ENCODE peak calls at places on chromosomes 12 and 14, in ten cellular contexts. D is CD8-positive, alpha-beta T cell; C is AG10803; S is ovary; L is stomach; H is AG04450; K is BJ; B is astrocyte; I is endothelial cell; P is type B pancreatic cell. A is an unnamed sample.

GRCh38 chr12:131592972-131593371 is 117.9 kb upstream of the SFSWAP start:
- DNase-seq in D (no peak), C (no peak), S (no peak), L (no peak), H (no peak), K (no peak), B (no peak), I (no peak), P (no peak), A (peak; percentile 0)

GRCh38 chr12:72264548-72265175 is 7.5 kb upstream of the TRHDE start:
- DNase-seq in D (no peak), C (no peak), S (no peak), L (no peak), H (no peak), K (no peak), B (no peak), I (no peak), P (no peak), A (no peak)

GRCh38 chr12:128613821-128614220 is 209.9 kb downstream of the SLC15A4 start:
- DNase-seq in D (no peak), C (no peak), S (no peak), L (no peak), H (no peak), K (no peak), B (no peak), I (no peak), P (no peak), A (no peak)

GRCh38 chr12:40152783-40153383 is 47.0 kb upstream of the SLC2A13 start:
- DNase-seq in D (peak; percentile 8), C (peak; percentile 43), S (no peak), L (peak; percentile 50), H (peak; percentile 6), K (peak; percentile 5), B (peak; percentile 1), I (peak; percentile 40), P (no peak), A (peak; percentile 64)

GRCh38 chr14:47539065-47539464 is 136.3 kb downstream of the MDGA2 start:
- DNase-seq in D (no peak), C (no peak), S (no peak), L (no peak), H (no peak), K (no peak), B (no peak), I (peak; percentile 6), P (no peak), A (peak; percentile 16)

GRCh38 chr12:27162229-27162537 is 79.8 kb upstream of the C12orf71 start:
- DNase-seq in D (no peak), C (no peak), S (no peak), L (no peak), H (no peak), K (no peak), B (no peak), I (no peak), P (no peak), A (no peak)

GRCh38 chr14:49549881-49550280 is 36.3 kb downstream of the RPS29 start:
- DNase-seq in D (no peak), C (peak; percentile 34), S (no peak), L (no peak), H (no peak), K (peak; percentile 9), B (peak; percentile 18), I (no peak), P (no peak), A (no peak)

GRCh38 chr14:23539209-23539866 is 12.2 kb downstream of the ZFHX2 start:
- DNase-seq in D (no peak), C (no peak), S (no peak), L (no peak), H (no peak), K (no peak), B (no peak), I (peak; percentile 71), P (no peak), A (peak; percentile 70)

GRCh38 chr12:118060301-118061010 is 523 bp downstream of the WSB2 start:
- DNase-seq in D (no peak), C (peak; percentile 23), S (peak; percentile 53), L (peak; percentile 63), H (no peak), K (no peak), B (no peak), I (peak; percentile 45), P (peak; percentile 70), A (peak; percentile 50)

GRCh38 chr14:23414906-23415820 is 7.1 kb upstream of the MYH6 start:
- DNase-seq in D (no peak), C (no peak), S (no peak), L (no peak), H (no peak), K (no peak), B (no peak), I (no peak), P (no peak), A (no peak)

GRCh38 chr12:18222699-18223098 is 38.6 kb upstream of the PIK3C2G start:
- DNase-seq in D (no peak), C (no peak), S (no peak), L (no peak), H (no peak), K (no peak), B (no peak), I (no peak), P (no peak), A (no peak)

GRCh38 chr12:18221726-18222125 is 39.6 kb upstream of the PIK3C2G start:
- DNase-seq in D (no peak), C (no peak), S (no peak), L (no peak), H (no peak), K (no peak), B (no peak), I (no peak), P (no peak), A (no peak)

GRCh38 chr12:18224745-18225144 is 36.6 kb upstream of the PIK3C2G start:
- DNase-seq in D (no peak), C (peak; percentile 48), S (no peak), L (no peak), H (no peak), K (no peak), B (peak; percentile 27), I (no peak), P (no peak), A (no peak)
- TF ChIP-seq CTCF in D (no peak), C (peak; percentile 69), S (no peak), L (peak; percentile 15), H (peak; percentile 52), K (peak; percentile 21), B (peak; percentile 48), I (peak; percentile 23), P (peak; percentile 73), A (peak; percentile 31)

GRCh38 chr12:80617733-80618132 is 89.7 kb upstream of the MYF6 start:
- DNase-seq in D (no peak), C (no peak), S (no peak), L (no peak), H (no peak), K (no peak), B (no peak), I (no peak), P (no peak), A (no peak)

GRCh38 chr12:80620281-80620680 is 87.2 kb upstream of the MYF6 start:
- DNase-seq in D (no peak), C (no peak), S (no peak), L (no peak), H (no peak), K (no peak), B (no peak), I (no peak), P (no peak), A (no peak)

GRCh38 chr12:80625901-80626300 is 81.5 kb upstream of the MYF6 start:
- DNase-seq in D (no peak), C (peak; percentile 4), S (no peak), L (no peak), H (no peak), K (no peak), B (no peak), I (no peak), P (no peak), A (no peak)

GRCh38 chr12:80624986-80625530 is 82.4 kb upstream of the MYF6 start:
- DNase-seq in D (no peak), C (no peak), S (no peak), L (no peak), H (no peak), K (no peak), B (no peak), I (no peak), P (no peak), A (no peak)

GRCh38 chr12:80622271-80622670 is 85.2 kb upstream of the MYF6 start:
- DNase-seq in D (no peak), C (peak; percentile 2), S (no peak), L (no peak), H (no peak), K (no peak), B (no peak), I (no peak), P (no peak), A (no peak)
- TF ChIP-seq CTCF in D (no peak), C (peak; percentile 26), S (no peak), L (no peak), H (peak; percentile 25), K (no peak), B (peak; percentile 21), I (no peak), P (peak; percentile 17), A (no peak)

GRCh38 chr12:112013601-112014402 is 576 bp downstream of the ERP29 start:
- DNase-seq in D (peak; percentile 51), C (peak; percentile 67), S (peak; percentile 26), L (peak; percentile 73), H (no peak), K (no peak), B (peak; percentile 70), I (peak; percentile 56), P (peak; percentile 75), A (peak; percentile 76)
- TF ChIP-seq CTCF in D (peak; percentile 25), C (no peak), S (no peak), L (no peak), H (no peak), K (no peak), B (no peak), I (peak; percentile 12), P (peak; percentile 40), A (peak; percentile 25)

DNA sequence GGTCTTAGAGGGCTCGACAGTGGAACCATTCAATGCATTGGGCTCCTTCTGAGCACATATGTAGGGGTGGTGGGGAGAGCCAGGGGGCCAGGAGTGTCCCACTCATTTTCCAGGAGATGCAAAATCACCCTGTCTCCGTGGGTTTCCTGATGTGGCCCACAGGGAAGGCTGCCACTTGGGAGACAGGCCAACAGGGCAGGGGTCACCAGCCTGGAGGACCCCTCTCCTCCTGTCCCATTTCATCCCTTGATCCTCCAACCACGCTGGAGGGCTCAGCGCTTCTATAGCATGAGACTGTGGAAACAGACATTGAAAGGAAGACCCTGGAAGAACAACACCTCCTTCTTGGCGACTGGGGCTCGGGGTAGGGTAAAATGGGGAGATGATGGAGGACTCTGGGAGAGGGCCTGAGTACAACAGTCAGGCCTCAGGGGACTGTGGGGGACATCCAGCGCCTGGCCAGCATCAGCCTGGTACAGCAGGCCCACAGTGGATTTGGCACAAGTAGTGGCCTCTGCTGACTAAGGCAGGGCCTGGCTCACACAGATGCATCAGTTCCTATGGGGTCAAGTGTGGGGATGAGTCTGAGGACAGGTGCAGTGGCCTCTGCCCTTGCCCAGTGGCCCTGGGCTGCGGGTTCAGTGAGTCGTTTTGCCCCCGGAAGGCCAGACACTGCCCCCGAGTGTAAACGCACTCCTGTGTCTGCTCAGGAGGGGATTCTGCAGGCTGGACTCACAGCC is 68.0 kb downstream of the PRIMA1 start:
- DNase-seq in D (no peak), C (no peak), S (no peak), L (no peak), H (no peak), K (no peak), B (no peak), I (no peak), P (peak; percentile 56), A (no peak)
- TF ChIP-seq CTCF in D (no peak), C (no peak), S (no peak), L (no peak), H (no peak), K (no peak), B (no peak), I (no peak), P (no peak), A (no peak)

A was measured in glutamatergic neuron.